ENCODE peak calls at places on chromosomes 7 and 10, in ten cellular contexts. T is hepatic stellate cell; V is substantia nigra; D is EL; M is CD4-positive, alpha-beta T cell; A is GM19239; Y is Right ventricle myocardium superior; H is T-helper 9 cell; N is NCI-H2171; I is GM23248. Z is an unnamed sample.
A peak's percentile ranks its signal among the peaks of the same experiment; 100 is the strongest.

GRCh38 chr10:5623081-5623748 is 43.2 kb downstream of the ASB13 start:
- DNase-seq in H (peak; percentile 68), I (peak; percentile 95), M (peak; percentile 86), D (peak; percentile 84), N (no peak), V (peak; percentile 72), T (peak; percentile 87), A (peak; percentile 88), Y (peak; percentile 94), Z (peak; percentile 13)

GRCh38 chr10:1762066-1762465 is 24.7 kb upstream of the ADARB2 start:
- DNase-seq in Y (no peak), A (no peak), I (no peak), M (no peak), N (no peak), D (no peak), T (no peak), H (no peak), V (no peak), Z (no peak)

GRCh38 chr7:102042016-102042656 is 224.7 kb downstream of the CUX1 start:
- DNase-seq in N (no peak), Y (no peak), M (no peak), T (peak; percentile 61), V (no peak), I (peak; percentile 86), H (no peak), A (no peak), D (peak; percentile 82), Z (no peak)

GRCh38 chr7:75619636-75620035 is 119.1 kb downstream of the HIP1 start:
- DNase-seq in N (no peak), A (no peak), M (no peak), V (no peak), I (no peak), H (no peak), D (no peak), Y (no peak), T (no peak), Z (no peak)

GRCh38 chr7:77335581-77335980 is 80.6 kb downstream of the GSAP start:
- DNase-seq in V (no peak), T (no peak), M (no peak), Y (no peak), H (no peak), D (no peak), N (no peak), A (no peak), I (peak; percentile 49), Z (peak; percentile 52)

GRCh38 chr10:86246279-86246940 is 120.2 kb downstream of the GRID1 start:
- DNase-seq in A (no peak), H (no peak), T (no peak), M (no peak), I (no peak), V (no peak), Y (no peak), N (no peak), D (no peak), Z (no peak)

GRCh38 chr7:81715984-81716588 is 53.8 kb downstream of the HGF start:
- DNase-seq in M (no peak), T (peak; percentile 4), A (no peak), V (no peak), N (peak; percentile 24), Y (no peak), I (peak; percentile 43), H (no peak), D (peak; percentile 59), Z (no peak)

GRCh38 chr10:110529596-110530011 is 31.9 kb downstream of the DUSP5 start:
- DNase-seq in N (no peak), H (peak; percentile 15), I (peak; percentile 56), D (no peak), Y (no peak), M (no peak), T (no peak), A (no peak), V (no peak), Z (no peak)

GRCh38 chr10:77792155-77792554 is 134.4 kb downstream of the DLG5 start:
- DNase-seq in H (no peak), T (no peak), N (no peak), I (no peak), A (no peak), M (peak; percentile 17), D (no peak), Y (no peak), V (no peak), Z (no peak)

GRCh38 chr7:120738816-120739215 is 119.1 kb downstream of the TSPAN12 start:
- DNase-seq in V (no peak), D (no peak), N (no peak), Y (no peak), I (no peak), M (no peak), A (no peak), T (no peak), H (no peak), Z (no peak)

GRCh38 chr7:95141755-95142154 is 182.6 kb downstream of the PON1 start:
- DNase-seq in V (no peak), A (no peak), Y (no peak), M (no peak), D (peak; percentile 1), N (no peak), I (peak; percentile 1), T (no peak), H (no peak), Z (no peak)

GRCh38 chr7:151696738-151697514 is 177.2 kb upstream of the RHEB start:
- DNase-seq in T (no peak), I (no peak), A (no peak), H (no peak), V (peak; percentile 28), Y (peak; percentile 54), M (no peak), N (peak; percentile 69), D (no peak), Z (no peak)

GRCh38 chr7:148650232-148650858 is 48.4 kb upstream of the CUL1 start:
- DNase-seq in H (no peak), M (no peak), A (no peak), D (peak; percentile 64), N (no peak), V (no peak), I (peak; percentile 68), Y (no peak), T (peak; percentile 22), Z (no peak)

GRCh38 chr10:4663162-4663992 is 162.6 kb upstream of the AKR1E2 start:
- DNase-seq in N (peak; percentile 76), V (no peak), H (no peak), D (peak; percentile 98), I (peak; percentile 99), Y (no peak), A (no peak), T (peak; percentile 75), M (no peak), Z (peak; percentile 98)

GRCh38 chr10:103653581-103654020 is 160.1 kb downstream of the NEURL1 start:
- DNase-seq in D (no peak), H (no peak), N (no peak), V (no peak), T (no peak), Y (no peak), A (no peak), I (no peak), M (no peak), Z (no peak)

Z was measured in NCI-H446 treated with DMSO at 0.1 percent for 48 hours.